ENCODE peak calls at places on chromosome 1, in eight cellular contexts. One of them, this sample, is unnamed. For H3K4me1, the result is how much of the 10 kb centered on the place peaks cover.

GRCh38 chr1:211339631-211340041 is 13.0 kb downstream of the TRAF5 start:
- DNase-seq in left ventricle myocardium inferior: no peak
- DNase-seq in Caco-2: no peak
- DNase-seq in heart right ventricle: no peak
- DNase-seq in kidney: no peak
- DNase-seq in K562: no peak
- DNase-seq in IMR-90: no peak
- DNase-seq in psoas muscle: no peak
- DNase-seq in this sample: peak

GRCh38 chr1:115771847-115772457 is 3.4 kb upstream of the CASQ2 start:
- DNase-seq in psoas muscle: peak
- DNase-seq in kidney: no peak
- DNase-seq in left ventricle myocardium inferior: peak
- DNase-seq in Caco-2: peak
- DNase-seq in K562: peak
- DNase-seq in IMR-90: peak
- DNase-seq in heart right ventricle: peak
- DNase-seq in this sample: peak

GRCh38 chr1:231628207-231628876 is 1.8 kb downstream of the DISC1 start:
- DNase-seq in IMR-90: peak
- DNase-seq in Caco-2: no peak
- DNase-seq in psoas muscle: no peak
- DNase-seq in kidney: no peak
- DNase-seq in left ventricle myocardium inferior: no peak
- DNase-seq in heart right ventricle: no peak
- DNase-seq in K562: no peak
- DNase-seq in this sample: peak

GRCh38 chr1:165637427-165637826 is 6.4 kb downstream of the MGST3 start:
- DNase-seq in Caco-2: no peak
- DNase-seq in kidney: no peak
- DNase-seq in IMR-90: peak
- DNase-seq in left ventricle myocardium inferior: no peak
- DNase-seq in psoas muscle: no peak
- DNase-seq in K562: no peak
- DNase-seq in heart right ventricle: no peak
- DNase-seq in this sample: no peak

GRCh38 chr1:228060458-228061190 is 21.9 kb upstream of the ARF1 start:
- DNase-seq in heart right ventricle: no peak
- DNase-seq in psoas muscle: peak
- DNase-seq in IMR-90: no peak
- DNase-seq in Caco-2: peak
- DNase-seq in kidney: peak
- DNase-seq in left ventricle myocardium inferior: no peak
- DNase-seq in K562: peak
- DNase-seq in this sample: no peak

GRCh38 chr1:9371391-9371935 is 78.8 kb downstream of the SPSB1 start:
- DNase-seq in IMR-90: peak
- DNase-seq in heart right ventricle: peak
- DNase-seq in kidney: no peak
- DNase-seq in psoas muscle: peak
- DNase-seq in left ventricle myocardium inferior: peak
- DNase-seq in K562: no peak
- DNase-seq in Caco-2: peak
- DNase-seq in this sample: no peak

GRCh38 chr1:62357916-62358315 is 38.7 kb upstream of the KANK4 start:
- DNase-seq in Caco-2: no peak
- DNase-seq in heart right ventricle: no peak
- DNase-seq in K562: no peak
- DNase-seq in IMR-90: no peak
- DNase-seq in kidney: no peak
- DNase-seq in left ventricle myocardium inferior: no peak
- DNase-seq in psoas muscle: no peak
- DNase-seq in this sample: no peak

GRCh38 chr1:64100791-64101190 is 102.6 kb upstream of the UBE2U start:
- DNase-seq in kidney: no peak
- DNase-seq in left ventricle myocardium inferior: no peak
- DNase-seq in heart right ventricle: no peak
- DNase-seq in K562: no peak
- DNase-seq in Caco-2: no peak
- DNase-seq in IMR-90: peak
- DNase-seq in psoas muscle: no peak
- DNase-seq in this sample: no peak

GRCh38 chr1:107525146-107525545 is 384.3 kb downstream of the NTNG1 start:
- DNase-seq in psoas muscle: no peak
- DNase-seq in IMR-90: no peak
- DNase-seq in heart right ventricle: no peak
- DNase-seq in kidney: no peak
- DNase-seq in K562: no peak
- DNase-seq in Caco-2: no peak
- DNase-seq in left ventricle myocardium inferior: no peak
- DNase-seq in this sample: no peak

GRCh38 chr1:218817747-218818146 is 355.9 kb upstream of the LYPLAL1 start:
- DNase-seq in kidney: no peak
- DNase-seq in K562: no peak
- DNase-seq in left ventricle myocardium inferior: no peak
- DNase-seq in IMR-90: peak
- DNase-seq in Caco-2: no peak
- DNase-seq in heart right ventricle: no peak
- DNase-seq in psoas muscle: no peak
- DNase-seq in this sample: no peak

GRCh38 chr1:73593379-73593778 is 604.6 kb downstream of the LRRIQ3 start:
- DNase-seq in IMR-90: no peak
- DNase-seq in heart right ventricle: no peak
- DNase-seq in left ventricle myocardium inferior: no peak
- DNase-seq in kidney: no peak
- DNase-seq in Caco-2: peak
- DNase-seq in K562: no peak
- DNase-seq in psoas muscle: no peak
- DNase-seq in this sample: no peak

GRCh38 chr1:43509740-43510375 is 20.8 kb upstream of the PTPRF start:
- DNase-seq in Caco-2: no peak
- DNase-seq in IMR-90: no peak
- DNase-seq in K562: no peak
- DNase-seq in heart right ventricle: no peak
- DNase-seq in psoas muscle: no peak
- DNase-seq in kidney: no peak
- DNase-seq in left ventricle myocardium inferior: no peak
- DNase-seq in this sample: no peak

GRCh38 chr1:951364-951763 is 7.7 kb downstream of the NOC2L start:
- DNase-seq in kidney: no peak
- DNase-seq in K562: no peak
- DNase-seq in left ventricle myocardium inferior: no peak
- DNase-seq in psoas muscle: no peak
- DNase-seq in Caco-2: no peak
- DNase-seq in IMR-90: peak
- DNase-seq in heart right ventricle: no peak
- DNase-seq in this sample: peak
- TF ChIP-seq CTCF in kidney: peak
- TF ChIP-seq CTCF in K562: no peak
- TF ChIP-seq CTCF in left ventricle myocardium inferior: peak
- TF ChIP-seq CTCF in psoas muscle: peak
- TF ChIP-seq CTCF in Caco-2: peak
- TF ChIP-seq CTCF in IMR-90: peak
- TF ChIP-seq CTCF in heart right ventricle: no peak
- TF ChIP-seq CTCF in this sample: peak

DNA sequence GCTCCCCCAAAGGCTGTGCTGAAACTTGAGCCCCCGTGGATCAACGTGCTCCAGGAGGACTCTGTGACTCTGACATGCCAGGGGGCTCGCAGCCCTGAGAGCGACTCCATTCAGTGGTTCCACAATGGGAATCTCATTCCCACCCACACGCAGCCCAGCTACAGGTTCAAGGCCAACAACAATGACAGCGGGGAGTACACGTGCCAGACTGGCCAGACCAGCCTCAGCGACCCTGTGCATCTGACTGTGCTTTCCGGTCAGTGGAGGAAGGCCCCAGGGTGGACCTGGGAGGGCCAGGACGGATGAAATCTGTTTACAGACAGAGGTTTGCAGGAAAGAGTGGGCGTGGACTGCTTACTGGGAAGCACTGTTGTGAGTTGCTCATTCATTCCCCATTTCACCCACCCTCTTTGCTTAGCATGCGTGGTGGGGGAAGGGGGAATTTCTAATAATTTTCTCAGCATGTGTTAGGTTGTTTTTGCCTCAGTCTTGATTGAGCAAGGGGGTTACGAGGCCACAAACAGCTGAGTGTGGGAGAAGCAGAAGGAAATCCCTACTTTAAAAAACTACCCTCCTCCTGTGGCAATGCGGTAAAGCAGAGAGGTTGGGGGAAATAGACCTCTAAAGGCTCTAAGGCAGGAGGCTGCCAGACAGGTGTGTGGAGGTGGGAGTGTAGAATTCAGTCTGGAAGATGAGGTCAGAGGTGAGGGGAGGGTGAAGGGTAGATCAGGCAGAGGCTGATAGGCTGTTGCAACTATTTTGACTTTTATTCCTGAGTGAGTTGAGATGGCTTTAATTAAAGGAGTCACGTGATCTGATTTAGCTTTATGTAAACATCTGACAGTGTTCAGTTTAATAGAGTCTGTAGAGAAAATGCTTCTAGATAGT is 1.3 kb downstream of the FCGR2A start:
- DNase-seq in left ventricle myocardium inferior: peak
- DNase-seq in K562: peak
- DNase-seq in kidney: no peak
- DNase-seq in heart right ventricle: peak
- DNase-seq in psoas muscle: no peak
- DNase-seq in Caco-2: no peak
- DNase-seq in IMR-90: peak
- DNase-seq in this sample: no peak
- H3K4me1 ChIP-seq in left ventricle myocardium inferior: under half
- H3K4me1 ChIP-seq in K562: under half
- H3K4me1 ChIP-seq in kidney: under half
- H3K4me1 ChIP-seq in heart right ventricle: under half
- H3K4me1 ChIP-seq in psoas muscle: under half
- H3K4me1 ChIP-seq in Caco-2: under half
- H3K4me1 ChIP-seq in IMR-90: under half
- H3K4me1 ChIP-seq in this sample: under half

GRCh38 chr1:22208265-22208972 is 65.5 kb upstream of the WNT4 start:
- DNase-seq in K562: peak
- DNase-seq in psoas muscle: peak
- DNase-seq in IMR-90: no peak
- DNase-seq in Caco-2: no peak
- DNase-seq in heart right ventricle: no peak
- DNase-seq in kidney: peak
- DNase-seq in left ventricle myocardium inferior: no peak
- DNase-seq in this sample: peak
- TF ChIP-seq CTCF in K562: peak
- TF ChIP-seq CTCF in psoas muscle: peak
- TF ChIP-seq CTCF in IMR-90: no peak
- TF ChIP-seq CTCF in Caco-2: no peak
- TF ChIP-seq CTCF in heart right ventricle: no peak
- TF ChIP-seq CTCF in kidney: no peak
- TF ChIP-seq CTCF in left ventricle myocardium inferior: no peak
- TF ChIP-seq CTCF in this sample: no peak

GRCh38 chr1:145979746-145980435 is 15.4 kb downstream of the POLR3GL start:
- DNase-seq in Caco-2: no peak
- DNase-seq in heart right ventricle: no peak
- DNase-seq in left ventricle myocardium inferior: no peak
- DNase-seq in IMR-90: no peak
- DNase-seq in psoas muscle: peak
- DNase-seq in kidney: no peak
- DNase-seq in K562: no peak
- DNase-seq in this sample: no peak
- H3K4me1 ChIP-seq in Caco-2: under half
- H3K4me1 ChIP-seq in heart right ventricle: half or more
- H3K4me1 ChIP-seq in left ventricle myocardium inferior: half or more
- H3K4me1 ChIP-seq in IMR-90: under half
- H3K4me1 ChIP-seq in psoas muscle: half or more
- H3K4me1 ChIP-seq in kidney: under half
- H3K4me1 ChIP-seq in K562: under half
- H3K4me1 ChIP-seq in this sample: under half

GRCh38 chr1:25695066-25695990 is 78.7 kb downstream of the MAN1C1 start:
- DNase-seq in psoas muscle: peak
- DNase-seq in kidney: peak
- DNase-seq in Caco-2: peak
- DNase-seq in K562: peak
- DNase-seq in IMR-90: peak
- DNase-seq in heart right ventricle: peak
- DNase-seq in left ventricle myocardium inferior: peak
- DNase-seq in this sample: no peak
- TF ChIP-seq CTCF in psoas muscle: peak
- TF ChIP-seq CTCF in kidney: peak
- TF ChIP-seq CTCF in Caco-2: peak
- TF ChIP-seq CTCF in K562: peak
- TF ChIP-seq CTCF in IMR-90: peak
- TF ChIP-seq CTCF in heart right ventricle: peak
- TF ChIP-seq CTCF in left ventricle myocardium inferior: peak
- TF ChIP-seq CTCF in this sample: no peak

GRCh38 chr1:169287280-169287679 is 80.3 kb downstream of the NME7 start:
- DNase-seq in left ventricle myocardium inferior: no peak
- DNase-seq in heart right ventricle: no peak
- DNase-seq in K562: no peak
- DNase-seq in psoas muscle: no peak
- DNase-seq in Caco-2: no peak
- DNase-seq in IMR-90: no peak
- DNase-seq in kidney: no peak
- DNase-seq in this sample: no peak

GRCh38 chr1:169289016-169289415 is 78.6 kb downstream of the NME7 start:
- DNase-seq in IMR-90: no peak
- DNase-seq in heart right ventricle: no peak
- DNase-seq in psoas muscle: no peak
- DNase-seq in Caco-2: no peak
- DNase-seq in K562: no peak
- DNase-seq in kidney: no peak
- DNase-seq in left ventricle myocardium inferior: no peak
- DNase-seq in this sample: no peak

DNA sequence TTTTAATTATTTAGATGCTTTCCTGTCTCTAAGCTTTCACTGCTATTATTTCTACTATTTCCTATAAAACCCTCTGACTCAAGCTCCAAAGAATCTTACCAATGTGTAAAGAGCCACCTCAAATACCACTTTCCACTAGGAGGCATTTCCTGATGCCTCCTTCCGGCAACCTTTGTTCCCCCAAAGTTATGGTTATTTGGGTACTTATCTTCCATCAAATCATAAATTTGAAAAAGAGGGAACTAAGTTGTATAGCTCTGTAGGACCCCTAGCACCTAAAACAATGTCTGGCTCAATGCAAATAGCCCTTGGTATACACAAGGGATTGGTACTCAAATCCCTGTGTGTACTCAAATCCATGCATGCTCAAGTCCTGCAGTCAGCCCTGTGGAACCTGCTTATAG is 79.6 kb downstream of the NME7 start:
- DNase-seq in heart right ventricle: no peak
- DNase-seq in left ventricle myocardium inferior: no peak
- DNase-seq in Caco-2: no peak
- DNase-seq in psoas muscle: no peak
- DNase-seq in K562: no peak
- DNase-seq in IMR-90: peak
- DNase-seq in kidney: no peak
- DNase-seq in this sample: no peak
- H3K4me1 ChIP-seq in heart right ventricle: under half
- H3K4me1 ChIP-seq in left ventricle myocardium inferior: under half
- H3K4me1 ChIP-seq in Caco-2: under half
- H3K4me1 ChIP-seq in psoas muscle: under half
- H3K4me1 ChIP-seq in K562: under half
- H3K4me1 ChIP-seq in IMR-90: under half
- H3K4me1 ChIP-seq in kidney: under half
- H3K4me1 ChIP-seq in this sample: under half

This sample was measured in BE2C.